ENCODE peak calls at places on chromosomes 5 and 9, in six cellular contexts. One of them, this sample, is unnamed.

GRCh38 chr5:83095973-83096539 is 18.7 kb downstream of the XRCC4 start:
- DNase-seq in mucosa of descending colon: no peak
- DNase-seq in mucosa of gallbladder: no peak
- DNase-seq in hippocampal formation: no peak
- DNase-seq in NCI-H1105: no peak
- DNase-seq in fibroblast of lung: peak; percentile 68
- DNase-seq in this sample: no peak

GRCh38 chr5:138601444-138601843 is 26.2 kb upstream of the HSPA9 start:
- DNase-seq in NCI-H1105: no peak
- DNase-seq in hippocampal formation: no peak
- DNase-seq in mucosa of descending colon: no peak
- DNase-seq in fibroblast of lung: peak; percentile 97
- DNase-seq in mucosa of gallbladder: no peak
- DNase-seq in this sample: no peak

GRCh38 chr9:99385814-99386279 is 163.8 kb downstream of the SEC61B start:
- DNase-seq in hippocampal formation: no peak
- DNase-seq in mucosa of gallbladder: no peak
- DNase-seq in mucosa of descending colon: no peak
- DNase-seq in NCI-H1105: no peak
- DNase-seq in fibroblast of lung: peak; percentile 57
- DNase-seq in this sample: no peak

GRCh38 chr5:10559151-10559550 is 4.7 kb upstream of the ANKRD33B start:
- DNase-seq in mucosa of descending colon: no peak
- DNase-seq in hippocampal formation: no peak
- DNase-seq in fibroblast of lung: no peak
- DNase-seq in mucosa of gallbladder: no peak
- DNase-seq in NCI-H1105: no peak
- DNase-seq in this sample: no peak

GRCh38 chr5:135327429-135328127 is 71.5 kb downstream of the MACROH2A1 start:
- DNase-seq in fibroblast of lung: no peak
- DNase-seq in mucosa of descending colon: no peak
- DNase-seq in NCI-H1105: no peak
- DNase-seq in hippocampal formation: no peak
- DNase-seq in mucosa of gallbladder: no peak
- DNase-seq in this sample: no peak

GRCh38 chr5:66442951-66443445 is 153.2 kb upstream of the MAST4 start:
- DNase-seq in hippocampal formation: no peak
- DNase-seq in mucosa of descending colon: no peak
- DNase-seq in fibroblast of lung: peak; percentile 64
- DNase-seq in mucosa of gallbladder: peak; percentile 51
- DNase-seq in NCI-H1105: no peak
- DNase-seq in this sample: no peak

GRCh38 chr5:129664336-129664937 is 83.5 kb upstream of the MINAR2 start:
- DNase-seq in NCI-H1105: no peak
- DNase-seq in mucosa of descending colon: peak; percentile 81
- DNase-seq in hippocampal formation: no peak
- DNase-seq in mucosa of gallbladder: peak; percentile 45
- DNase-seq in fibroblast of lung: peak; percentile 71
- DNase-seq in this sample: no peak

GRCh38 chr5:140293091-140293996 is 9.6 kb downstream of the PFDN1 start:
- DNase-seq in hippocampal formation: no peak
- DNase-seq in mucosa of gallbladder: no peak
- DNase-seq in fibroblast of lung: peak; percentile 71
- DNase-seq in NCI-H1105: no peak
- DNase-seq in mucosa of descending colon: no peak
- DNase-seq in this sample: no peak

GRCh38 chr9:125985142-125985997 is 238.2 kb downstream of the PBX3 start:
- DNase-seq in NCI-H1105: no peak
- DNase-seq in fibroblast of lung: no peak
- DNase-seq in hippocampal formation: no peak
- DNase-seq in mucosa of gallbladder: no peak
- DNase-seq in mucosa of descending colon: no peak
- DNase-seq in this sample: no peak

GRCh38 chr9:82202808-82203207 is 214.2 kb downstream of the SPATA31D1 start:
- DNase-seq in fibroblast of lung: peak; percentile 39
- DNase-seq in hippocampal formation: no peak
- DNase-seq in mucosa of descending colon: no peak
- DNase-seq in mucosa of gallbladder: no peak
- DNase-seq in NCI-H1105: no peak
- DNase-seq in this sample: no peak

GRCh38 chr9:133147412-133148271 is 16.1 kb downstream of the GBGT1 start:
- DNase-seq in mucosa of gallbladder: peak; percentile 78
- DNase-seq in mucosa of descending colon: peak; percentile 92
- DNase-seq in NCI-H1105: peak; percentile 62
- DNase-seq in hippocampal formation: peak; percentile 70
- DNase-seq in fibroblast of lung: peak; percentile 42
- DNase-seq in this sample: peak; percentile 72

GRCh38 chr9:91164724-91165520 is 196.8 kb downstream of the AUH start:
- DNase-seq in mucosa of descending colon: peak; percentile 82
- DNase-seq in mucosa of gallbladder: peak; percentile 79
- DNase-seq in NCI-H1105: no peak
- DNase-seq in hippocampal formation: peak; percentile 26
- DNase-seq in fibroblast of lung: peak; percentile 99
- DNase-seq in this sample: no peak

GRCh38 chr5:30747412-30747811 is 446.1 kb upstream of the CDH6 start:
- DNase-seq in NCI-H1105: no peak
- DNase-seq in mucosa of gallbladder: no peak
- DNase-seq in hippocampal formation: no peak
- DNase-seq in mucosa of descending colon: peak; percentile 12
- DNase-seq in fibroblast of lung: no peak
- DNase-seq in this sample: no peak

GRCh38 chr9:120942186-120943001 is 15.8 kb upstream of the TRAF1 start:
- DNase-seq in hippocampal formation: no peak
- DNase-seq in mucosa of descending colon: no peak
- DNase-seq in fibroblast of lung: no peak
- DNase-seq in NCI-H1105: no peak
- DNase-seq in mucosa of gallbladder: no peak
- DNase-seq in this sample: peak; percentile 77

GRCh38 chr9:698276-698675 is 143.2 kb upstream of the DMRT1 start:
- DNase-seq in hippocampal formation: no peak
- DNase-seq in NCI-H1105: no peak
- DNase-seq in mucosa of gallbladder: no peak
- DNase-seq in mucosa of descending colon: no peak
- DNase-seq in fibroblast of lung: peak; percentile 30
- DNase-seq in this sample: no peak

GRCh38 chr9:93259490-93260289 is 75.8 kb downstream of the WNK2 start:
- DNase-seq in mucosa of descending colon: no peak
- DNase-seq in fibroblast of lung: no peak
- DNase-seq in NCI-H1105: no peak
- DNase-seq in mucosa of gallbladder: no peak
- DNase-seq in hippocampal formation: no peak
- DNase-seq in this sample: no peak

GRCh38 chr9:127404631-127405030 is 7.7 kb downstream of the SLC2A8 start:
- DNase-seq in mucosa of gallbladder: no peak
- DNase-seq in NCI-H1105: no peak
- DNase-seq in mucosa of descending colon: no peak
- DNase-seq in fibroblast of lung: no peak
- DNase-seq in hippocampal formation: no peak
- DNase-seq in this sample: no peak

GRCh38 chr5:161064800-161065199 is 212.8 kb upstream of the ATP10B start:
- DNase-seq in fibroblast of lung: no peak
- DNase-seq in hippocampal formation: no peak
- DNase-seq in mucosa of gallbladder: no peak
- DNase-seq in NCI-H1105: peak; percentile 33
- DNase-seq in mucosa of descending colon: no peak
- DNase-seq in this sample: no peak

GRCh38 chr5:78745985-78746384 is 97.4 kb upstream of the LHFPL2 start:
- DNase-seq in hippocampal formation: no peak
- DNase-seq in mucosa of gallbladder: no peak
- DNase-seq in mucosa of descending colon: no peak
- DNase-seq in NCI-H1105: no peak
- DNase-seq in fibroblast of lung: no peak
- DNase-seq in this sample: no peak

GRCh38 chr9:34240021-34240420 is 61.2 kb downstream of the UBAP1 start:
- DNase-seq in fibroblast of lung: no peak
- DNase-seq in hippocampal formation: no peak
- DNase-seq in mucosa of descending colon: no peak
- DNase-seq in NCI-H1105: no peak
- DNase-seq in mucosa of gallbladder: no peak
- DNase-seq in this sample: no peak

GRCh38 chr5:56429110-56429561 is 196.0 kb upstream of the ANKRD55 start:
- DNase-seq in mucosa of descending colon: peak; percentile 19
- DNase-seq in mucosa of gallbladder: peak; percentile 66
- DNase-seq in NCI-H1105: no peak
- DNase-seq in fibroblast of lung: peak; percentile 16
- DNase-seq in hippocampal formation: no peak
- DNase-seq in this sample: no peak

GRCh38 chr9:3332802-3333201 is 193.0 kb downstream of the RFX3 start:
- DNase-seq in NCI-H1105: no peak
- DNase-seq in mucosa of descending colon: no peak
- DNase-seq in hippocampal formation: no peak
- DNase-seq in mucosa of gallbladder: no peak
- DNase-seq in fibroblast of lung: no peak
- DNase-seq in this sample: no peak